ENCODE peak calls at places on chromosomes 12 and 14, in four cellular contexts. S, O, X and G are unnamed samples.
A peak's percentile ranks its signal among the peaks of the same experiment; 100 is the strongest.

GRCh38 chr12:48998497-48999353 is 450 bp downstream of the DDN start:
- DNase-seq in S (no peak), O (no peak), X (peak; percentile 53), G (no peak)

GRCh38 chr14:30015471-30015870 is 87.8 kb upstream of the PRKD1 start:
- DNase-seq in S (no peak), O (no peak), X (no peak), G (no peak)

GRCh38 chr14:21923820-21924219 is 250.2 kb upstream of the OR4E1 start:
- DNase-seq in S (no peak), O (no peak), X (no peak), G (no peak)

GRCh38 chr12:11539156-11539555 is 110.3 kb upstream of the ETV6 start:
- DNase-seq in S (no peak), O (no peak), X (no peak), G (no peak)

GRCh38 chr14:34713681-34714319 is 593 bp downstream of the CFL2 start:
- DNase-seq in S (peak; percentile 42), O (peak; percentile 33), X (peak; percentile 61), G (peak; percentile 36)

GRCh38 chr14:61153914-61154545 is 127.1 kb downstream of the TMEM30B start:
- DNase-seq in S (no peak), O (no peak), X (no peak), G (no peak)

GRCh38 chr12:122835693-122836026 is 403 bp downstream of the HIP1R start:
- DNase-seq in S (no peak), O (no peak), X (peak; percentile 58), G (no peak)

GRCh38 chr14:32100175-32100574 is 23.1 kb downstream of the ARHGAP5 start:
- DNase-seq in S (no peak), O (no peak), X (no peak), G (no peak)

GRCh38 chr12:75724913-75725312 is 213.5 kb upstream of the KRR1 start:
- DNase-seq in S (no peak), O (peak; percentile 63), X (no peak), G (no peak)

GRCh38 chr14:24426912-24427536 is 2.4 kb downstream of the CBLN3 start:
- DNase-seq in S (peak; percentile 39), O (no peak), X (no peak), G (no peak)

GRCh38 chr14:95071649-95072256 is 85.6 kb downstream of the DICER1 start:
- DNase-seq in S (no peak), O (no peak), X (no peak), G (no peak)

GRCh38 chr14:21066882-21067502 is 3.1 kb upstream of the ARHGEF40 start:
- DNase-seq in S (peak; percentile 61), O (no peak), X (no peak), G (no peak)

GRCh38 chr14:36173161-36173560 is 3.4 kb downstream of the PTCSC3 start:
- DNase-seq in S (no peak), O (no peak), X (no peak), G (no peak)
- H3K27ac ChIP-seq in S (no peak overlapping the region), O (no peak overlapping the region), X (no peak overlapping the region), G (no peak overlapping the region)

GRCh38 chr12:121453629-121454028 is 53.7 kb downstream of the RNF34 start:
- DNase-seq in S (no peak), O (no peak), X (no peak), G (no peak)

GRCh38 chr12:121453022-121453360 is 53.1 kb downstream of the RNF34 start:
- DNase-seq in S (no peak), O (no peak), X (no peak), G (no peak)

GRCh38 chr12:121452356-121453021 is 52.6 kb downstream of the RNF34 start:
- DNase-seq in S (no peak), O (no peak), X (peak; percentile 68), G (peak; percentile 46)

GRCh38 chr12:121454921-121455320 is 55.0 kb downstream of the RNF34 start:
- DNase-seq in S (no peak), O (no peak), X (no peak), G (no peak)

GRCh38 chr12:121451931-121452330 is 52.0 kb downstream of the RNF34 start:
- DNase-seq in S (no peak), O (no peak), X (no peak), G (no peak)
- H3K27ac ChIP-seq in S (no peak overlapping the region), O (no peak overlapping the region), X (peak overlapping the region; percentile 76), G (peak overlapping the region; percentile 60)

DNA sequence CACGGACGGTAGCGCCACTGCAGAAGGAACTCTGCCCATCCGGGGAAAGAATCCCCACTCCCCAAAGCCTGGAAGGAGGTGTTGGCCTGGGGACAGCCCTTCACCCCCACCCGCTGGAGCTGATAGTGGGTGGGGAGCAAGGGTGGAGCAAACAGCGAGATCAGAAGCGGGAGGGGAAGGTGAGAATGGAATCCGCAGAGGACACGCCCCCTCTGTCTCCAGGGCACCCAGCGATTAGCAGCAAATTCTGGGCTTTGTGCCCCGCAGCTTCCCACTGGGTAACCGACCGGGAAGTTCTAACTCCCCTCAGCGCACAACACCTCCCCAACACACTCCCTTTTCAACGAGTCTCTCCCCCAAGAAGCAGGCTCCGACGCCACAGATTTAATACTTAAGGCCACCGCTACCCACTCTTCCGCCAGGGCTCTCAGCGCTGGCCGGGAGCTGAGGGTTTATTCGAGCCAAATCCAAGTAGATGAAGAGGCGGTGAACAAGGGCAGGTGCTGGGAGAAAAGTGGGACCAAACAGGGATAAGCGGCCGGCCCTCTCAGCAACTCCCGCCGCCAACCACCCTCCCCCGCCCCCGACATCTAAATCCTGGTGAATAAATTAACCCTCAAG is 1.3 kb downstream of the SLC25A29 start:
- DNase-seq in S (peak; percentile 80), O (peak; percentile 74), X (peak; percentile 83), G (no peak)
- H3K27ac ChIP-seq in S (peak overlapping the region; percentile 83), O (peak overlapping the region; percentile 88), X (peak overlapping the region; percentile 95), G (peak overlapping the region; percentile 5)

GRCh38 chr12:6218526-6218925 is 18.3 kb downstream of the CD9 start:
- DNase-seq in S (no peak), O (no peak), X (no peak), G (peak; percentile 71)

GRCh38 chr12:6215120-6215807 is 15.1 kb downstream of the CD9 start:
- DNase-seq in S (peak; percentile 95), O (no peak), X (no peak), G (no peak)

GRCh38 chr12:6214633-6215032 is 14.4 kb downstream of the CD9 start:
- DNase-seq in S (no peak), O (no peak), X (no peak), G (peak; percentile 78)

GRCh38 chr12:6215932-6216494 is 15.8 kb downstream of the CD9 start:
- DNase-seq in S (peak; percentile 88), O (no peak), X (peak; percentile 93), G (peak; percentile 100)

DNA sequence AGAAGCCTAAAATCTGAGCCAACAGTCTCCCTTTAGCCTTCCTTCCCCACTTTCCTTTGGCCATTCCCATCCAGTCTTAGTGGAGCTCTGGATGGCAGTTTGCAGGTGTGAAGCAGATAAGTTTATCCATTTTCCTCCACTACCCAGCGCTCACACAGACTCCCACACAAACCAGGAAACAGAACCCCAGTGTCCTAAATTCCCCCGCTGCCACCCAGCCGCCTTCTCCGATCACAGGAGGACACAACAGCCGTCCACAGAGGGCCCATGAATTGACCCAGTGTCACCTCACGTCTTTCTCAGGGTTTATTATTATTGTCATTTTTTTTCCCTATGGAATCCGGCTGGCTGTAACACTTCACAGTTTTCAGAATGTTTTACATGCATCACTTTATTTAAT is 16.4 kb downstream of the CD9 start:
- DNase-seq in S (no peak), O (no peak), X (no peak), G (no peak)
- H3K27ac ChIP-seq in S (peak overlapping the region; percentile 88), O (no peak overlapping the region), X (peak overlapping the region; percentile 86), G (peak overlapping the region; percentile 99)